ENCODE peak calls at places on chromosome 13, in nine cellular contexts. One of them, this sample, is unnamed.

GRCh38 chr13:26965976-26966375 is 205.4 kb upstream of the GPR12 start:
- DNase-seq in heart left ventricle: peak; percentile 83
- DNase-seq in adrenal gland: no peak
- DNase-seq in upper lobe of right lung: no peak
- DNase-seq in K562: no peak
- DNase-seq in left lung: no peak
- DNase-seq in cardiac muscle cell: peak; percentile 93
- DNase-seq in transverse colon: no peak
- DNase-seq in PC-9: no peak
- DNase-seq in this sample: peak; percentile 62

GRCh38 chr13:45120967-45121366 is 657 bp downstream of the GTF2F2 start:
- DNase-seq in heart left ventricle: no peak
- DNase-seq in adrenal gland: no peak
- DNase-seq in upper lobe of right lung: no peak
- DNase-seq in K562: no peak
- DNase-seq in left lung: no peak
- DNase-seq in cardiac muscle cell: no peak
- DNase-seq in transverse colon: no peak
- DNase-seq in PC-9: no peak
- DNase-seq in this sample: no peak

GRCh38 chr13:75402787-75403186 is 79.2 kb downstream of the TBC1D4 start:
- DNase-seq in heart left ventricle: peak; percentile 72
- DNase-seq in adrenal gland: no peak
- DNase-seq in upper lobe of right lung: no peak
- DNase-seq in K562: no peak
- DNase-seq in left lung: no peak
- DNase-seq in cardiac muscle cell: no peak
- DNase-seq in transverse colon: no peak
- DNase-seq in PC-9: no peak
- DNase-seq in this sample: no peak

GRCh38 chr13:34425307-34425949 is 516.6 kb upstream of the NBEA start:
- DNase-seq in heart left ventricle: no peak
- DNase-seq in adrenal gland: no peak
- DNase-seq in upper lobe of right lung: no peak
- DNase-seq in K562: no peak
- DNase-seq in left lung: no peak
- DNase-seq in cardiac muscle cell: no peak
- DNase-seq in transverse colon: no peak
- DNase-seq in PC-9: no peak
- DNase-seq in this sample: no peak

GRCh38 chr13:108508263-108508662 is 121.1 kb upstream of the MYO16 start:
- DNase-seq in heart left ventricle: no peak
- DNase-seq in adrenal gland: no peak
- DNase-seq in upper lobe of right lung: no peak
- DNase-seq in K562: peak; percentile 27
- DNase-seq in left lung: no peak
- DNase-seq in cardiac muscle cell: peak; percentile 12
- DNase-seq in transverse colon: no peak
- DNase-seq in PC-9: no peak
- DNase-seq in this sample: no peak

GRCh38 chr13:40316301-40316700 is 350.1 kb downstream of the FOXO1 start:
- DNase-seq in heart left ventricle: no peak
- DNase-seq in adrenal gland: peak; percentile 84
- DNase-seq in upper lobe of right lung: no peak
- DNase-seq in K562: no peak
- DNase-seq in left lung: no peak
- DNase-seq in cardiac muscle cell: no peak
- DNase-seq in transverse colon: no peak
- DNase-seq in PC-9: no peak
- DNase-seq in this sample: no peak

GRCh38 chr13:34344761-34345600 is 527.0 kb downstream of the RFC3 start:
- DNase-seq in heart left ventricle: no peak
- DNase-seq in adrenal gland: no peak
- DNase-seq in upper lobe of right lung: no peak
- DNase-seq in K562: no peak
- DNase-seq in left lung: no peak
- DNase-seq in cardiac muscle cell: no peak
- DNase-seq in transverse colon: no peak
- DNase-seq in PC-9: no peak
- DNase-seq in this sample: no peak

GRCh38 chr13:59680429-59681024 is 483.2 kb downstream of the DIAPH3 start:
- DNase-seq in heart left ventricle: no peak
- DNase-seq in adrenal gland: no peak
- DNase-seq in upper lobe of right lung: no peak
- DNase-seq in K562: peak; percentile 4
- DNase-seq in left lung: no peak
- DNase-seq in cardiac muscle cell: peak; percentile 49
- DNase-seq in transverse colon: no peak
- DNase-seq in PC-9: no peak
- DNase-seq in this sample: no peak

GRCh38 chr13:53092931-53093330 is 64.3 kb downstream of the OLFM4 start:
- DNase-seq in heart left ventricle: no peak
- DNase-seq in adrenal gland: no peak
- DNase-seq in upper lobe of right lung: no peak
- DNase-seq in K562: no peak
- DNase-seq in left lung: no peak
- DNase-seq in cardiac muscle cell: no peak
- DNase-seq in transverse colon: no peak
- DNase-seq in PC-9: no peak
- DNase-seq in this sample: no peak

GRCh38 chr13:53189162-53189561 is 160.5 kb downstream of the OLFM4 start:
- DNase-seq in heart left ventricle: no peak
- DNase-seq in adrenal gland: no peak
- DNase-seq in upper lobe of right lung: no peak
- DNase-seq in K562: no peak
- DNase-seq in left lung: no peak
- DNase-seq in cardiac muscle cell: no peak
- DNase-seq in transverse colon: no peak
- DNase-seq in PC-9: no peak
- DNase-seq in this sample: no peak

GRCh38 chr13:65892859-65893258 is 1337.3 kb downstream of the PCDH9 start:
- DNase-seq in heart left ventricle: no peak
- DNase-seq in adrenal gland: no peak
- DNase-seq in upper lobe of right lung: no peak
- DNase-seq in K562: no peak
- DNase-seq in left lung: no peak
- DNase-seq in cardiac muscle cell: peak; percentile 5
- DNase-seq in transverse colon: no peak
- DNase-seq in PC-9: no peak
- DNase-seq in this sample: no peak

DNA sequence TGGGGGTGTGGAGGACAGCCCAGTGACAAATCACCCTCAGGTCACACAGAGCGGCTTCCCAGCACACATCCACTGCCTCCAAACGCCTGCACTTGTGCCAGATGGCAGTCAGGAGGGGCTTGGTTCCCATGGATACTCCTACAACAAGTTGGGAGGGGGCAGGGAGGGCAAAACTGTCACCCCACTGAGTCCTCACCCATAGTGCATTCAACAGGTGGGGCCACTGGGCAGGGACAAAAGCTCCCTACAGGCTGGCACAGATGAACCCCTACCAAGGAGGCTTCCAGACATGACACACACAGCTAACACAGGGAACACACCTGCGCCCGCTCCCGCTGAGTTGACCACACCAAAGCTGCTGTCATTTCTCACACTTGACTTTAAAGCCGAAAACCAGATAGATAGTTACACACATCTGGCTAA is 120.5 kb downstream of the STK24 start:
- DNase-seq in heart left ventricle: no peak
- DNase-seq in adrenal gland: no peak
- DNase-seq in upper lobe of right lung: no peak
- DNase-seq in K562: no peak
- DNase-seq in left lung: no peak
- DNase-seq in cardiac muscle cell: no peak
- DNase-seq in transverse colon: no peak
- DNase-seq in PC-9: no peak
- DNase-seq in this sample: no peak
- H3K27ac ChIP-seq in heart left ventricle: no peak overlapping the region
- H3K27ac ChIP-seq in adrenal gland: no peak overlapping the region
- H3K27ac ChIP-seq in upper lobe of right lung: no peak overlapping the region
- H3K27ac ChIP-seq in K562: no peak overlapping the region
- H3K27ac ChIP-seq in left lung: no peak overlapping the region
- H3K27ac ChIP-seq in cardiac muscle cell: peak overlapping the region; percentile 6
- H3K27ac ChIP-seq in transverse colon: no peak overlapping the region
- H3K27ac ChIP-seq in PC-9: no peak overlapping the region
- H3K27ac ChIP-seq in this sample: peak overlapping the region; percentile 14

GRCh38 chr13:43301341-43301969 is 278.1 kb downstream of the DNAJC15 start:
- DNase-seq in heart left ventricle: no peak
- DNase-seq in adrenal gland: no peak
- DNase-seq in upper lobe of right lung: no peak
- DNase-seq in K562: no peak
- DNase-seq in left lung: no peak
- DNase-seq in cardiac muscle cell: no peak
- DNase-seq in transverse colon: no peak
- DNase-seq in PC-9: no peak
- DNase-seq in this sample: no peak

GRCh38 chr13:43305416-43305815 is 282.0 kb downstream of the DNAJC15 start:
- DNase-seq in heart left ventricle: no peak
- DNase-seq in adrenal gland: no peak
- DNase-seq in upper lobe of right lung: no peak
- DNase-seq in K562: no peak
- DNase-seq in left lung: no peak
- DNase-seq in cardiac muscle cell: no peak
- DNase-seq in transverse colon: no peak
- DNase-seq in PC-9: no peak
- DNase-seq in this sample: no peak

GRCh38 chr13:43304945-43305344 is 281.6 kb downstream of the DNAJC15 start:
- DNase-seq in heart left ventricle: no peak
- DNase-seq in adrenal gland: no peak
- DNase-seq in upper lobe of right lung: no peak
- DNase-seq in K562: no peak
- DNase-seq in left lung: no peak
- DNase-seq in cardiac muscle cell: no peak
- DNase-seq in transverse colon: no peak
- DNase-seq in PC-9: no peak
- DNase-seq in this sample: no peak

GRCh38 chr13:43304449-43304848 is 281.1 kb downstream of the DNAJC15 start:
- DNase-seq in heart left ventricle: no peak
- DNase-seq in adrenal gland: no peak
- DNase-seq in upper lobe of right lung: no peak
- DNase-seq in K562: no peak
- DNase-seq in left lung: no peak
- DNase-seq in cardiac muscle cell: no peak
- DNase-seq in transverse colon: no peak
- DNase-seq in PC-9: no peak
- DNase-seq in this sample: no peak

DNA sequence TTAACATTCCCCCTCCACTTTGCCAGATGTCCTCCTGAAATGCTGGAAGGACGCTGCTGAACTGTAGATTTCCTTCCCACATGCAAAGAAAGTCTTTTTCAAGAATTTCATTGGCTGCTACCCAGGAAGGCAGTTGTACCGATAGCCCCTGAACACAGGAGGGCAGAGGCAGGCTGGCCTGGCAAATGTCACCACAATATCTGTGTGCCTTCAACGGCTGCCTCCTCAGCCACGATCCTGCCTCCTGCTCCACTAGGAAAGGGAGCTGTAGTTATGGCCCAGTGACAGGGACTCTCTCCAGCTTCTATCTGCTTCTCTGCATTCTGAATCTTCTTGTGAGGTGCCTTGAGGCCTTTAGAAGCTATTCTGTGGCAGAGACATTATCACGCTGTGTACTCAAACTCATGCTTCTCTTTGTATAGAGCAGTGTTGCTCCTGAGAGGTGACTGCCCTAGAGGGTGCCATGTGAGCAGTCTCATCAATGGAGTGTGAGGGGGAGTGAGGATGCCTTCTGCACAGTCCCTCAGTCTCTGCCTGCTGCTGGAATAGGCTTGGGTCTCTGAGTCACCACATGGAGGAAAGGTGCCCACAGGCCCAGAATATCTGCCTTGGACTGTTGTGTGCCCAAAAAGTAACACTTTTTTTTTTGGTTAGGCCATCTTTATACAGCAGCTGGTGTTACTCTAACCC is 279.8 kb downstream of the DNAJC15 start:
- DNase-seq in heart left ventricle: peak; percentile 72
- DNase-seq in adrenal gland: peak; percentile 76
- DNase-seq in upper lobe of right lung: no peak
- DNase-seq in K562: no peak
- DNase-seq in left lung: no peak
- DNase-seq in cardiac muscle cell: peak; percentile 83
- DNase-seq in transverse colon: peak; percentile 28
- DNase-seq in PC-9: no peak
- DNase-seq in this sample: peak; percentile 86
- TF ChIP-seq CTCF in heart left ventricle: peak; percentile 57
- TF ChIP-seq CTCF in adrenal gland: peak; percentile 66
- TF ChIP-seq CTCF in upper lobe of right lung: peak; percentile 42
- TF ChIP-seq CTCF in K562: no peak
- TF ChIP-seq CTCF in left lung: no peak
- TF ChIP-seq CTCF in cardiac muscle cell: peak; percentile 64
- TF ChIP-seq CTCF in transverse colon: peak; percentile 19
- TF ChIP-seq CTCF in PC-9: peak; percentile 53
- TF ChIP-seq CTCF in this sample: peak; percentile 40

GRCh38 chr13:48393030-48393697 is 19.7 kb downstream of the LPAR6 start:
- DNase-seq in heart left ventricle: no peak
- DNase-seq in adrenal gland: no peak
- DNase-seq in upper lobe of right lung: no peak
- DNase-seq in K562: no peak
- DNase-seq in left lung: no peak
- DNase-seq in cardiac muscle cell: no peak
- DNase-seq in transverse colon: no peak
- DNase-seq in PC-9: no peak
- DNase-seq in this sample: no peak

GRCh38 chr13:48393698-48394085 is 19.2 kb downstream of the LPAR6 start:
- DNase-seq in heart left ventricle: no peak
- DNase-seq in adrenal gland: no peak
- DNase-seq in upper lobe of right lung: no peak
- DNase-seq in K562: no peak
- DNase-seq in left lung: no peak
- DNase-seq in cardiac muscle cell: no peak
- DNase-seq in transverse colon: no peak
- DNase-seq in PC-9: no peak
- DNase-seq in this sample: no peak

GRCh38 chr13:48391257-48391656 is 21.7 kb downstream of the LPAR6 start:
- DNase-seq in heart left ventricle: no peak
- DNase-seq in adrenal gland: no peak
- DNase-seq in upper lobe of right lung: no peak
- DNase-seq in K562: no peak
- DNase-seq in left lung: no peak
- DNase-seq in cardiac muscle cell: no peak
- DNase-seq in transverse colon: no peak
- DNase-seq in PC-9: no peak
- DNase-seq in this sample: no peak
- H3K9me3 ChIP-seq in heart left ventricle: peaks cover 13% of the 10 kb centered on the region
- H3K9me3 ChIP-seq in adrenal gland: peaks cover 7% of the 10 kb centered on the region
- H3K9me3 ChIP-seq in upper lobe of right lung: no peaks in the 10 kb centered on the region
- H3K9me3 ChIP-seq in K562: no peaks in the 10 kb centered on the region
- H3K9me3 ChIP-seq in left lung: no peaks in the 10 kb centered on the region
- H3K9me3 ChIP-seq in cardiac muscle cell: no peaks in the 10 kb centered on the region
- H3K9me3 ChIP-seq in transverse colon: no peaks in the 10 kb centered on the region
- H3K9me3 ChIP-seq in PC-9: no peaks in the 10 kb centered on the region
- H3K9me3 ChIP-seq in this sample: no peaks in the 10 kb centered on the region

DNA sequence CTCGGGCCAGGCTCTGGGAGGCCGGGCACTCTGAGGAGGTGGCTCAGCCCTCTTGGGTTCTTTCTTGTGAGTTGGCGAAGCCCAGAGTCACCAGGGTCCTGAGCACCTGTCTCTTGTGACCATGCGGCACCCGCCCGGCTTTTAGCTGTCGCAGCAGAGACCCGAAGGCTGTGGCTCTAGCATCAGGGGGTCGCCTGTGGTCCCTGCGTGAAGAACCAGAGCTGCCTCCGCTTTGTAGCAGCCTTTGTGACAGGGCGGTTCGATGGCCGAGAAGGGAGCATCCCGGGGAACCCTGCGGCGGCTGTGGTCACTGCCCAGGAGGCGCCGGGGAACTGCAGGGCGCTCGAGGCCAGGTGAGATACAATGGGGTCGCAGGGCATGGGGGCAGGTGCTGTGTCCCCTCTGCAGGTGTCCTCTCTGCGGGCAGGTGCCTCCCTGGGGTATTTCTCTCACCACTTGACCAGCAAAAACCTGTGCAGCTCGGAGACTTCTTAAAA is 10.4 kb downstream of the MCF2L start:
- DNase-seq in heart left ventricle: no peak
- DNase-seq in adrenal gland: no peak
- DNase-seq in upper lobe of right lung: no peak
- DNase-seq in K562: no peak
- DNase-seq in left lung: peak; percentile 75
- DNase-seq in cardiac muscle cell: no peak
- DNase-seq in transverse colon: no peak
- DNase-seq in PC-9: no peak
- DNase-seq in this sample: no peak
- H3K27ac ChIP-seq in heart left ventricle: peak overlapping the region; percentile 85
- H3K27ac ChIP-seq in adrenal gland: no peak overlapping the region
- H3K27ac ChIP-seq in upper lobe of right lung: peak overlapping the region; percentile 59
- H3K27ac ChIP-seq in K562: no peak overlapping the region
- H3K27ac ChIP-seq in left lung: peak overlapping the region; percentile 44
- H3K27ac ChIP-seq in cardiac muscle cell: no peak overlapping the region
- H3K27ac ChIP-seq in transverse colon: peak overlapping the region; percentile 48
- H3K27ac ChIP-seq in PC-9: no peak overlapping the region
- H3K27ac ChIP-seq in this sample: no peak overlapping the region

This sample was measured in testis.